ENCODE peak calls at places on chromosomes 2 and 18, in seven cellular contexts. E is transverse colon, N is body of pancreas, M is breast epithelium, V is right lobe of liver, S is uterus, L is esophagus squamous epithelium. I is an unnamed sample.

GRCh38 chr2:218228366-218229092 is 11.5 kb downstream of the ARPC2 start:
- DNase-seq in E (no peak), N (no peak), M (no peak), V (no peak), S (no peak), L (no peak), I (no peak)

GRCh38 chr2:54757496-54757895 is 34.0 kb downstream of the EML6 start:
- DNase-seq in E (no peak), N (no peak), M (no peak), V (no peak), S (no peak), L (no peak), I (no peak)

GRCh38 chr2:52269696-52270485 is 1238.0 kb upstream of the NRXN1 start:
- DNase-seq in E (no peak), N (no peak), M (no peak), V (no peak), S (no peak), L (no peak), I (no peak)

GRCh38 chr2:203498161-203498560 is 36.9 kb downstream of the RAPH1 start:
- DNase-seq in E (no peak), N (no peak), M (no peak), V (no peak), S (no peak), L (no peak), I (no peak)

GRCh38 chr2:192148620-192149321 is 46.0 kb downstream of the TMEFF2 start:
- DNase-seq in E (no peak), N (no peak), M (no peak), V (no peak), S (no peak), L (no peak), I (no peak)

GRCh38 chr18:49238433-49239042 is 221.9 kb downstream of the DYM start:
- DNase-seq in E (no peak), N (no peak), M (no peak), V (no peak), S (no peak), L (no peak), I (no peak)

GRCh38 chr2:113282747-113283533 is 4.2 kb upstream of the PAX8 start:
- DNase-seq in E (peak; percentile 70), N (peak; percentile 84), M (peak; percentile 67), V (peak; percentile 95), S (peak; percentile 18), L (no peak), I (peak; percentile 26)

GRCh38 chr2:71710367-71710766 is 257.0 kb downstream of the DYSF start:
- DNase-seq in E (no peak), N (no peak), M (no peak), V (no peak), S (no peak), L (no peak), I (no peak)

GRCh38 chr2:197883354-197884032 is 79.1 kb downstream of the PLCL1 start:
- DNase-seq in E (no peak), N (no peak), M (no peak), V (no peak), S (no peak), L (no peak), I (no peak)

GRCh38 chr2:127052771-127053691 is 53.9 kb downstream of the BIN1 start:
- DNase-seq in E (no peak), N (peak; percentile 12), M (no peak), V (peak; percentile 45), S (peak; percentile 13), L (no peak), I (no peak)
- TF ChIP-seq POLR2A in E (no peak), N (no peak), M (no peak), V (no peak), S (no peak), L (no peak), I (no peak)

DNA sequence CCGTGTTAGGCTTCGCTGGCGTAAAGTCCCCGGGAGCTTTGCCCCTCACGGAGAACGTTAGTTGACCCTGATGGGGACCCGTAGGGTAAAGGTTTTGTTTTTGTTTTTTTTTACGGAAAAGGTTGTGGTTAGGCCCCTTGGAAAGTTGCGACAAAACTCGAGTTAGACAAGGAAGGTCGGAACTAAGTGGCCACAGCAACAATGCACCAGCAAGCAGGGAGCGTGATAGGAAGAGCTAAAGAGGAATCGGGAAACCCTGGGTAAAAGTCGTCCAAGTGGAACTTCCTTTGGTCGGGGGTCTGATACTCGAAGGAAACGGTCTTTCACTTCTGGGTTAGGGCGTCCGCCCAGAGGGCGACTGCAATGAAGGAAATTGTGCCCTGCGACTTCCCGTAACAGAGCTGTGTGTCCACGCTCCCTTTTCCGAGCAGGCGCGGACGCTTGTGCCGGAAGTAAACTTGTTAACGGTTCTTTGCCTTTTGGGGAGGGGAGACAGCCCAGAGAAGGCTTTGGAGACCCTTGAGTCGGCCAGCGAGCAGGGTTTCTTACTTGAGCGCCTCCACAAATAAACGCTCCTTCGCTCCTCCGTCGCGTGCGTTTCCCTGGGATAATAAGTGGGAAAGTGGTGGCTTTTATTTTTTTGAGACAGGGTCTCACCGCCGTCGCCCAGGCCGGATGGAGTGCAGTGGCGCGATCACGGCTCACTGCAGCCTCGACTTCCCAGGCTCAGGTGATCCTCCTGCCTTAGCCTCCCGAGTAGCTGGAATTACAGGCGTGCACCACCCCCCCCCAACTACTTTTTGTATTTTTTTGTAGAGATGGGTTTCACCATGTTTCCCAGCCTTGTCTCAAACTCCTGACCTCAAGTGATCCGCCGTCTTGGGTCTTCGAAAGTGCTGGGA is 641 bp upstream of the CLASP1 start:
- DNase-seq in E (peak; percentile 92), N (peak; percentile 87), M (peak; percentile 77), V (peak; percentile 94), S (peak; percentile 87), L (peak; percentile 35), I (peak; percentile 89)
- TF ChIP-seq POLR2A in E (peak; percentile 66), N (peak; percentile 67), M (peak; percentile 41), V (no peak), S (no peak), L (no peak), I (no peak)

GRCh38 chr2:144515694-144516416 is 4.1 kb downstream of the ZEB2 start:
- DNase-seq in E (peak; percentile 25), N (no peak), M (no peak), V (peak; percentile 63), S (peak; percentile 51), L (no peak), I (no peak)
- TF ChIP-seq POLR2A in E (no peak), N (no peak), M (no peak), V (no peak), S (no peak), L (no peak), I (no peak)

GRCh38 chr2:230983566-230983965 is 12.4 kb upstream of the SPATA3 start:
- DNase-seq in E (no peak), N (no peak), M (no peak), V (no peak), S (no peak), L (no peak), I (no peak)

GRCh38 chr2:230985519-230986231 is 10.2 kb upstream of the SPATA3 start:
- DNase-seq in E (no peak), N (no peak), M (no peak), V (no peak), S (no peak), L (no peak), I (no peak)

GRCh38 chr2:230989731-230990130 is 6.2 kb upstream of the SPATA3 start:
- DNase-seq in E (no peak), N (no peak), M (no peak), V (no peak), S (no peak), L (no peak), I (no peak)

GRCh38 chr2:230987137-230988020 is 8.5 kb upstream of the SPATA3 start:
- DNase-seq in E (peak; percentile 84), N (peak; percentile 83), M (peak; percentile 56), V (peak; percentile 84), S (peak; percentile 63), L (peak; percentile 4), I (peak; percentile 60)

GRCh38 chr2:230986520-230987136 is 9.3 kb upstream of the SPATA3 start:
- DNase-seq in E (no peak), N (no peak), M (no peak), V (no peak), S (no peak), L (no peak), I (no peak)
- TF ChIP-seq POLR2A in E (no peak), N (no peak), M (no peak), V (no peak), S (no peak), L (no peak), I (no peak)

DNA sequence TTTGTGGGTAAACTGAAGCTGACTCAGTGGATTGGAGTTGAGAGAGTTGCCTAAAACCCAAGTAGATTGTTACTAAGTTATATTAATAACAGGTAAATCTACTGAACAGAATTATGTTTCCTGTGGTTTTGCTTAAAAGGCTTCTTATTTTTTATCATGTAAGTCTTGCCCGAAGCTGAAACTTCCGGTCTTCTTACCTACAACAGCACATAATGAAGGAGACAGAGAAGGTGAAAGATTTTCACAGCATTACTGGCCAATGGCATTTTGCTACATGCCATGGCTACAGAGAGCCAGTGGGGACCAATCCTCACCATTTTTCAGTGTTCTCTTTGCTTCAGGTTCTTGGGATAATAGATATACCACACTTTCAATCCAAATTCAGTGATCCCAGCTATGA is 220.0 kb downstream of the ERBB4 start:
- DNase-seq in E (no peak), N (no peak), M (no peak), V (no peak), S (no peak), L (no peak), I (no peak)
- TF ChIP-seq POLR2A in E (no peak), N (no peak), M (no peak), V (no peak), S (no peak), L (no peak), I (no peak)

I was measured in prostate gland.